ENCODE peak calls at places on chromosomes 3 and 15, in five cellular contexts. S is GM12878, P is A549, V is K562, X is HepG2. Q is an unnamed sample.

GRCh38 chr3:179438836-179439235 is 12.4 kb downstream of the GNB4 start:
- DNase-seq in S (peak; percentile 57), P (no peak), V (no peak), X (no peak), Q (no peak)

GRCh38 chr15:22229971-22230815 is 149.9 kb downstream of the OR4M2 start:
- DNase-seq in S (no peak), P (no peak), V (no peak), X (no peak), Q (no peak)

GRCh38 chr15:35460616-35461015 is 85.3 kb downstream of the DPH6 start:
- DNase-seq in S (no peak), P (no peak), V (no peak), X (no peak), Q (no peak)

GRCh38 chr15:66748320-66748779 is 46.3 kb downstream of the SMAD6 start:
- DNase-seq in S (no peak), P (peak; percentile 67), V (no peak), X (no peak), Q (no peak)

GRCh38 chr3:48696156-48696555 is 10.4 kb upstream of the NCKIPSD start:
- DNase-seq in S (no peak), P (no peak), V (no peak), X (no peak), Q (no peak)

GRCh38 chr3:66404246-66404645 is 96.6 kb downstream of the LRIG1 start:
- DNase-seq in S (no peak), P (no peak), V (no peak), X (no peak), Q (no peak)

GRCh38 chr15:67152429-67152828 is 87.0 kb downstream of the SMAD3 start:
- DNase-seq in S (no peak), P (no peak), V (no peak), X (no peak), Q (no peak)

GRCh38 chr3:148833223-148833622 is 5.6 kb downstream of the CPB1 start:
- DNase-seq in S (no peak), P (no peak), V (no peak), X (no peak), Q (no peak)

GRCh38 chr3:40477671-40478070 is 749 bp downstream of the ZNF619 start:
- DNase-seq in S (no peak), P (no peak), V (no peak), X (no peak), Q (no peak)

GRCh38 chr3:188299713-188300112 is 145.8 kb downstream of the LPP start:
- DNase-seq in S (no peak), P (no peak), V (no peak), X (no peak), Q (no peak)

GRCh38 chr3:146972726-146973125 is 367.6 kb upstream of the PLSCR5 start:
- DNase-seq in S (no peak), P (no peak), V (no peak), X (no peak), Q (no peak)

GRCh38 chr3:159848348-159849118 is 140.1 kb upstream of the IL12A start:
- DNase-seq in S (no peak), P (no peak), V (no peak), X (no peak), Q (no peak)

GRCh38 chr3:108834551-108834950 is 12.0 kb downstream of the TRAT1 start:
- DNase-seq in S (no peak), P (no peak), V (no peak), X (no peak), Q (no peak)

GRCh38 chr3:193297421-193297820 is 56.4 kb downstream of the PLAAT1 start:
- DNase-seq in S (no peak), P (no peak), V (no peak), X (no peak), Q (no peak)

GRCh38 chr3:13655074-13655913 is 106.4 kb downstream of the FBLN2 start:
- DNase-seq in S (no peak), P (peak; percentile 53), V (peak; percentile 92), X (no peak), Q (peak; percentile 89)

GRCh38 chr15:86483936-86484335 is 404.3 kb downstream of the AGBL1 start:
- DNase-seq in S (no peak), P (no peak), V (no peak), X (no peak), Q (no peak)

GRCh38 chr3:190012314-190012782 is 108.3 kb downstream of the P3H2 start:
- DNase-seq in S (no peak), P (peak; percentile 73), V (no peak), X (peak; percentile 66), Q (no peak)

GRCh38 chr3:144774897-144775296 is 803.3 kb downstream of the DIPK2A start:
- DNase-seq in S (no peak), P (peak; percentile 7), V (no peak), X (no peak), Q (no peak)

GRCh38 chr15:58275785-58276184 is 137.6 kb downstream of the AQP9 start:
- DNase-seq in S (no peak), P (no peak), V (no peak), X (no peak), Q (no peak)

GRCh38 chr15:29690765-29691475 is 131.3 kb downstream of the TJP1 start:
- DNase-seq in S (no peak), P (peak; percentile 50), V (no peak), X (peak; percentile 20), Q (no peak)

GRCh38 chr3:98986073-98986472 is 84.6 kb upstream of the DCBLD2 start:
- DNase-seq in S (no peak), P (peak; percentile 74), V (peak; percentile 5), X (peak; percentile 68), Q (no peak)

GRCh38 chr15:57505949-57506391 is 85.7 kb upstream of the MYZAP start:
- DNase-seq in S (no peak), P (peak; percentile 39), V (no peak), X (no peak), Q (no peak)

GRCh38 chr3:27356976-27357375 is 12.2 kb downstream of the NEK10 start:
- DNase-seq in S (no peak), P (no peak), V (no peak), X (no peak), Q (no peak)

GRCh38 chr3:15979490-15979889 is 181.7 kb upstream of the ANKRD28 start:
- DNase-seq in S (no peak), P (no peak), V (no peak), X (no peak), Q (no peak)

GRCh38 chr3:61605589-61606175 is 44.3 kb downstream of the PTPRG start:
- DNase-seq in S (no peak), P (no peak), V (no peak), X (no peak), Q (no peak)

GRCh38 chr15:74381481-74381880 is 14.0 kb upstream of the CYP11A1 start:
- DNase-seq in S (no peak), P (no peak), V (no peak), X (no peak), Q (no peak)

GRCh38 chr3:52345521-52346110 is 29.5 kb downstream of the DNAH1 start:
- DNase-seq in S (no peak), P (no peak), V (no peak), X (no peak), Q (no peak)

GRCh38 chr15:91348812-91349500 is 248.9 kb downstream of the SV2B start:
- DNase-seq in S (no peak), P (no peak), V (no peak), X (no peak), Q (no peak)

GRCh38 chr15:94234300-94234699 is 2.9 kb downstream of the MCTP2 start:
- DNase-seq in S (no peak), P (no peak), V (no peak), X (no peak), Q (no peak)
- TF ChIP-seq KDM1A in S (no peak), P (no peak), V (no peak), X (no peak), Q (no peak)

DNA sequence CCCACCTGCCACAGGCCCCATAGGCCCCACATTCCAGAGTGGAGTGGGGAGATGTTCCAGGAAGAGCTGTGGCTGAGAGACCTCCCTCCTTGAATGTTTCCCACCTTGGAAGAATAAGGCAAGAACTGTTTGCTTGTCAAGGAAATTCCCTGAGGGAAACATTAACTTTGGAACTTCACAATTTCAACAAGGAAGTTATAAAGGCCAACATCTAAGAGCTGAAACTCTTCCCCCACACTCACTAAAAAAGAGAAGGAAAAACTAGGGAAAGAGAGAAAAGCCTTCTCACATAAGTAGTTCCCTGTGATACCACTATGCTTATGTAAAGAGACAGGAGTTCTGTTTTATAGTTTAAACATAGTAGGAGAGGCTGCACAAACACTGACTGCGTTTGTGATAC is 39.9 kb upstream of the SPRED1 start:
- DNase-seq in S (no peak), P (no peak), V (no peak), X (no peak), Q (no peak)
- TF ChIP-seq KDM1A in S (no peak), P (no peak), V (no peak), X (no peak), Q (no peak)

GRCh38 chr3:69872783-69873378 is 126.7 kb upstream of the SAMMSON start:
- DNase-seq in S (no peak), P (no peak), V (no peak), X (no peak), Q (no peak)
- TF ChIP-seq KDM1A in S (no peak), P (no peak), V (no peak), X (no peak), Q (no peak)

GRCh38 chr3:156808025-156808424 is 18.1 kb upstream of the LEKR1 start:
- DNase-seq in S (no peak), P (no peak), V (no peak), X (no peak), Q (no peak)

GRCh38 chr3:156814295-156814694 is 11.9 kb upstream of the LEKR1 start:
- DNase-seq in S (no peak), P (no peak), V (no peak), X (no peak), Q (no peak)

GRCh38 chr3:156812521-156813335 is 13.4 kb upstream of the LEKR1 start:
- DNase-seq in S (no peak), P (peak; percentile 96), V (peak; percentile 42), X (peak; percentile 82), Q (no peak)

GRCh38 chr3:156806698-156807097 is 19.5 kb upstream of the LEKR1 start:
- DNase-seq in S (no peak), P (no peak), V (no peak), X (no peak), Q (no peak)

GRCh38 chr3:156811092-156811862 is 14.9 kb upstream of the LEKR1 start:
- DNase-seq in S (no peak), P (no peak), V (no peak), X (no peak), Q (no peak)
- TF ChIP-seq KDM1A in S (no peak), P (no peak), V (no peak), X (no peak), Q (no peak)

Q was measured in H1.